ENCODE peak calls at places on chromosomes 7 and 10, in five cellular contexts. One of them, this sample, is unnamed.

GRCh38 chr10:71725998-71726672 is 6.6 kb upstream of the C10orf105 start:
- DNase-seq in right lobe of liver: peak; percentile 47
- DNase-seq in NCI-H1105: no peak
- DNase-seq in cardiac fibroblast: peak; percentile 43
- DNase-seq in fibroblast of mammary gland: peak; percentile 36
- DNase-seq in this sample: peak; percentile 29

GRCh38 chr7:52897708-52898107 is 137.7 kb upstream of the POM121L12 start:
- DNase-seq in right lobe of liver: no peak
- DNase-seq in NCI-H1105: peak; percentile 1
- DNase-seq in cardiac fibroblast: no peak
- DNase-seq in fibroblast of mammary gland: no peak
- DNase-seq in this sample: no peak

GRCh38 chr7:117837841-117838240 is 35.4 kb downstream of the CTTNBP2 start:
- DNase-seq in right lobe of liver: no peak
- DNase-seq in NCI-H1105: no peak
- DNase-seq in cardiac fibroblast: no peak
- DNase-seq in fibroblast of mammary gland: no peak
- DNase-seq in this sample: no peak

GRCh38 chr7:95919574-95919973 is 147.2 kb downstream of the DYNC1I1 start:
- DNase-seq in right lobe of liver: no peak
- DNase-seq in NCI-H1105: no peak
- DNase-seq in cardiac fibroblast: peak; percentile 2
- DNase-seq in fibroblast of mammary gland: no peak
- DNase-seq in this sample: no peak

GRCh38 chr7:114415054-114415997 is 711 bp downstream of the FOXP2 start:
- DNase-seq in right lobe of liver: no peak
- DNase-seq in NCI-H1105: no peak
- DNase-seq in cardiac fibroblast: no peak
- DNase-seq in fibroblast of mammary gland: peak; percentile 6
- DNase-seq in this sample: no peak

GRCh38 chr10:84256510-84257342 is 11.9 kb downstream of the RGR start:
- DNase-seq in right lobe of liver: no peak
- DNase-seq in NCI-H1105: no peak
- DNase-seq in cardiac fibroblast: peak; percentile 65
- DNase-seq in fibroblast of mammary gland: peak; percentile 44
- DNase-seq in this sample: peak; percentile 38

GRCh38 chr10:71756441-71757191 is 16.7 kb downstream of the VSIR start:
- DNase-seq in right lobe of liver: no peak
- DNase-seq in NCI-H1105: no peak
- DNase-seq in cardiac fibroblast: no peak
- DNase-seq in fibroblast of mammary gland: no peak
- DNase-seq in this sample: peak; percentile 85

GRCh38 chr7:107212719-107213118 is 43.9 kb downstream of the HBP1 start:
- DNase-seq in right lobe of liver: no peak
- DNase-seq in NCI-H1105: no peak
- DNase-seq in cardiac fibroblast: no peak
- DNase-seq in fibroblast of mammary gland: no peak
- DNase-seq in this sample: no peak

GRCh38 chr7:3446786-3447185 is 145.7 kb downstream of the SDK1 start:
- DNase-seq in right lobe of liver: no peak
- DNase-seq in NCI-H1105: no peak
- DNase-seq in cardiac fibroblast: peak; percentile 58
- DNase-seq in fibroblast of mammary gland: peak; percentile 60
- DNase-seq in this sample: no peak

GRCh38 chr7:128166603-128167315 is 74.3 kb upstream of the LEP start:
- DNase-seq in right lobe of liver: no peak
- DNase-seq in NCI-H1105: peak; percentile 23
- DNase-seq in cardiac fibroblast: peak; percentile 1
- DNase-seq in fibroblast of mammary gland: no peak
- DNase-seq in this sample: peak; percentile 7

GRCh38 chr7:87398441-87398840 is 53.0 kb downstream of the CROT start:
- DNase-seq in right lobe of liver: no peak
- DNase-seq in NCI-H1105: no peak
- DNase-seq in cardiac fibroblast: peak; percentile 55
- DNase-seq in fibroblast of mammary gland: peak; percentile 69
- DNase-seq in this sample: peak; percentile 77

GRCh38 chr10:3755440-3756359 is 29.3 kb downstream of the KLF6 start:
- DNase-seq in right lobe of liver: no peak
- DNase-seq in NCI-H1105: no peak
- DNase-seq in cardiac fibroblast: peak; percentile 82
- DNase-seq in fibroblast of mammary gland: peak; percentile 59
- DNase-seq in this sample: peak; percentile 46

GRCh38 chr7:36021917-36022550 is 131.0 kb upstream of the EEPD1 start:
- DNase-seq in right lobe of liver: no peak
- DNase-seq in NCI-H1105: no peak
- DNase-seq in cardiac fibroblast: no peak
- DNase-seq in fibroblast of mammary gland: no peak
- DNase-seq in this sample: no peak

GRCh38 chr7:7176421-7177043 is 5.8 kb upstream of the C1GALT1 start:
- DNase-seq in right lobe of liver: no peak
- DNase-seq in NCI-H1105: no peak
- DNase-seq in cardiac fibroblast: peak; percentile 95
- DNase-seq in fibroblast of mammary gland: peak; percentile 95
- DNase-seq in this sample: peak; percentile 84

GRCh38 chr7:121366852-121367431 is 29.2 kb downstream of the FAM3C start:
- DNase-seq in right lobe of liver: no peak
- DNase-seq in NCI-H1105: peak; percentile 26
- DNase-seq in cardiac fibroblast: peak; percentile 75
- DNase-seq in fibroblast of mammary gland: peak; percentile 59
- DNase-seq in this sample: peak; percentile 48

This sample was measured in AG10803.